ENCODE peak calls at places on chromosomes 11 and 22, in five cellular contexts. Z is right lobe of liver, T is AG04450, F is fibroblast of lung, K is astrocyte. B is an unnamed sample. For H3K27me3, the result is how much of the 10 kb centered on the place peaks cover.

GRCh38 chr11:96015911-96016565 is 92.1 kb upstream of the MTMR2 start:
- DNase-seq in F (no peak), K (no peak), T (no peak), Z (no peak), B (no peak)

GRCh38 chr11:27477831-27478230 is 5.2 kb upstream of the LGR4 start:
- DNase-seq in T (no peak), Z (no peak), K (no peak), F (no peak), B (no peak)

GRCh38 chr11:2391663-2391975 is 8.9 kb upstream of the TSSC4 start:
- DNase-seq in T (no peak), F (no peak), Z (no peak), K (no peak), B (no peak)

GRCh38 chr22:38070250-38070921 is 13.2 kb downstream of the PICK1 start:
- DNase-seq in T (no peak), F (no peak), Z (no peak), K (no peak), B (no peak)

GRCh38 chr11:11400635-11401232 is 47.7 kb upstream of the CSNK2A3 start:
- DNase-seq in K (no peak), T (no peak), Z (no peak), F (no peak), B (no peak)

GRCh38 chr11:61700221-61700620 is 20.0 kb downstream of the DAGLA start:
- DNase-seq in K (peak), Z (no peak), T (no peak), F (peak), B (no peak)

GRCh38 chr11:19595840-19596751 is 116.5 kb upstream of the NAV2 start:
- DNase-seq in F (peak), Z (peak), K (peak), T (peak), B (peak)

GRCh38 chr22:27669798-27670599 is 131.6 kb downstream of the MN1 start:
- DNase-seq in Z (no peak), T (no peak), F (peak), K (no peak), B (no peak)

GRCh38 chr11:86395061-86395551 is 20.4 kb downstream of the CCDC81 start:
- DNase-seq in T (no peak), K (peak), Z (no peak), F (peak), B (no peak)

GRCh38 chr22:24423519-24424000 is 3.8 kb upstream of the ADORA2A start:
- DNase-seq in K (no peak), F (no peak), T (no peak), Z (peak), B (peak)
- H3K4me3 ChIP-seq in K (no peak), F (peak), T (peak), Z (peak), B (no peak)

DNA sequence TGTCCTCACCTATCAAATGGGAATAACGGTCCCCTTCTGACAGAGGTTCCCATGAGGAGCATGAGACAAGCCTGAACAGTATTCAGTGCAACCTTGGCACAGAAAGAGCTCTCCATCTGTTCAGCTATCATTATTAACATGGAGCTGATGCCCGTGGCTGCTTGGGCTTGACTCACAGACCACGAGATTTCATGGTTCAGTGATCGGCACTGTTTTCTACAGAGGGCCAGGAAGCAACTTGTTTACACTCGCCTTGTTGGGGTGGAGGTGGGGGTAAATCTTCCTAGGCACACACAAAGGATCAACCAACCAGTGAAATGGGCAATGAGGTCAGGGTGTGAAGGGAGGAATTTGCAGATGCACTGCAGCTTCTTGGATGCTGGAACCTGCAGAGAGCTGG is 88.2 kb downstream of the CWC15 start:
- DNase-seq in K (peak), Z (no peak), F (peak), T (no peak), B (no peak)
- H3K27ac ChIP-seq in K (no peak), Z (no peak), F (no peak), T (no peak), B (no peak)

DNA sequence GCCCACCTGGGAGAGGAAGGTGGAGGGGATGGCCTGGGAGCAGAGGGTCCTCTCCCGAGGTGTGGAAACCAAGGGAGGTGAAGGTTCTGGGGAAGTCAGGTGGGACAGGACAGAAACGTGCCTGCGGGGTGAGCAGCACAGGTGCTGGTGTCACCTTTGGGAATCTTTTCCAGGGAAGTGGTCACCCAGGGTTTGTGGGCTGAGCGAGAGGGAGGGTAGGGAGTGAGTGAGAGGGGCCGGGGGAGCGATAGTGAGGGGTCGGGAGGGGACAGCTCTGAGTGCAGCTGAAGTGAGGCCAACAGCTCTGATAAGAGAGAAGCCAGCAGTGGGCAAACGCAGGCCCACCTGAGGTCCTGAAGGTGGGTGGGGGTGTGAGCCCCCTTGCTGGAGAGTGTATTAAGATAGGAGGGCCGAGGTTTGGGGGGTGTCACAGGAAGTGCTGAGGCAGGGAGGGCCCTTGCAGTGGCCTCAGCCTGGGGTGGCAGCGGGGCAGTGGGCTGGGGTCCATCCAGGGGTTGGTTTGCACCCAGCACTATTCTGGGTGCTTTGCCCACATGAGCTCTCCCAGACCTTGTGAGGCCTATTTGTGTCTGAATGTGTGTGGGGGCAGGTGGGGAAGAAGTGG is 1.6 kb upstream of the SHANK3 start:
- DNase-seq in F (no peak), K (no peak), T (no peak), Z (no peak), B (no peak)
- H3K27me3 ChIP-seq in F (under half), K (under half), T (under half), Z (under half), B (under half)

GRCh38 chr11:1307163-1307870 is 2.1 kb downstream of the TOLLIP start:
- DNase-seq in F (no peak), K (no peak), T (no peak), Z (peak), B (no peak)
- H3K4me3 ChIP-seq in F (no peak), K (no peak), T (no peak), Z (peak), B (no peak)

GRCh38 chr11:7484645-7485044 is 661 bp upstream of the OLFML1 start:
- DNase-seq in Z (no peak), F (no peak), K (no peak), T (no peak), B (no peak)

GRCh38 chr11:7486731-7487130 is 1.4 kb downstream of the OLFML1 start:
- DNase-seq in Z (no peak), F (no peak), T (no peak), K (no peak), B (no peak)

GRCh38 chr11:7487360-7487759 is 2.1 kb downstream of the OLFML1 start:
- DNase-seq in Z (no peak), K (no peak), T (no peak), F (no peak), B (no peak)

GRCh38 chr11:7485854-7486425 is 634 bp downstream of the OLFML1 start:
- DNase-seq in F (no peak), Z (no peak), K (no peak), T (no peak), B (no peak)

GRCh38 chr11:7485136-7485853 is at the start of gene OLFML1:
- DNase-seq in T (no peak), F (no peak), K (no peak), Z (peak), B (no peak)
- H3K27ac ChIP-seq in T (no peak), F (peak), K (no peak), Z (no peak), B (no peak)

GRCh38 chr11:17736921-17737817 is 2.6 kb downstream of the KCNC1 start:
- DNase-seq in Z (no peak), T (no peak), K (no peak), F (no peak), B (peak)
- H3K27me3 ChIP-seq in Z (under half), T (half or more), K (under half), F (under half), B (under half)

GRCh38 chr22:31637375-31637937 is 24.6 kb downstream of the PISD start:
- DNase-seq in F (no peak), T (no peak), K (no peak), Z (no peak), B (no peak)
- H3K4me3 ChIP-seq in F (no peak), T (no peak), K (no peak), Z (peak), B (no peak)

GRCh38 chr11:112785717-112786116 is 175.5 kb upstream of the NCAM1 start:
- DNase-seq in F (peak), K (peak), Z (no peak), T (no peak), B (peak)
- H3K27ac ChIP-seq in F (no peak), K (peak), Z (no peak), T (no peak), B (no peak)

DNA sequence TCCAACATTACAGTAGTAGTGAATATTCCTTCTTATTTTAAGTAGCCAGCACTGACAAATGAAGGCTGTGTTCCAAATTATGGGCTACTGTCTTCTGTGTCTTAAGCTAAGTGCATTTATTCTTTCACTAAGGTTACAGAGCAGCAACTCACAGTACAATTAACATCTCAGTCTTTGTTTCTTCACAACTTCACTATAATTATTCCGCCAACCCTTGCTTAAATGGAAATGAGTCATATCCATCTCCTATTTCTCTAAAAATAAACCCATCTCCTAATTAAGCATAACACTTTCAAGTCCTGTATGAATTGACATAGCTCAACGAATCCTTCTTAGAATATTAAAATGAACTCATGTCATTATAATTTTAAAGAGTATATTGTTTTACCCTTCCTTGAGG is 6.7 kb downstream of the ETS1 start:
- DNase-seq in Z (no peak), T (no peak), F (no peak), K (no peak), B (no peak)
- H3K27me3 ChIP-seq in Z (under half), T (under half), F (under half), K (under half), B (under half)